ENCODE peak calls at places on chromosome 5, in eight cellular contexts. A is caudate nucleus; V is neural progenitor cell; L is GM23248; K is adrenal gland; G is lung; Z is dorsolateral prefrontal cortex; U is CD8-positive, alpha-beta T cell. Q is an unnamed sample.

GRCh38 chr5:181120761-181121160 is 10.2 kb downstream of the OR2V1 start:
- DNase-seq in A (no peak), V (no peak), L (peak; percentile 33), K (no peak), G (no peak), Z (no peak), U (no peak), Q (no peak)

GRCh38 chr5:73745806-73746205 is 119.8 kb downstream of the ARHGEF28 start:
- DNase-seq in A (no peak), V (no peak), L (no peak), K (no peak), G (no peak), Z (no peak), U (no peak), Q (no peak)

GRCh38 chr5:96978812-96979449 is 43.1 kb downstream of the LNPEP start:
- DNase-seq in A (no peak), V (peak; percentile 6), L (no peak), K (no peak), G (no peak), Z (no peak), U (no peak), Q (no peak)

GRCh38 chr5:90135979-90136378 is 273.6 kb downstream of the CETN3 start:
- DNase-seq in A (no peak), V (peak; percentile 68), L (no peak), K (no peak), G (no peak), Z (no peak), U (no peak), Q (no peak)

GRCh38 chr5:159990506-159990905 is 18.4 kb upstream of the TTC1 start:
- DNase-seq in A (no peak), V (no peak), L (peak; percentile 30), K (no peak), G (no peak), Z (no peak), U (no peak), Q (no peak)

GRCh38 chr5:39367711-39368110 is 3.4 kb upstream of the C9 start:
- DNase-seq in A (no peak), V (no peak), L (no peak), K (no peak), G (no peak), Z (no peak), U (no peak), Q (no peak)

GRCh38 chr5:42908086-42908485 is 96.4 kb upstream of the SELENOP start:
- DNase-seq in A (no peak), V (no peak), L (no peak), K (no peak), G (no peak), Z (no peak), U (no peak), Q (no peak)

GRCh38 chr5:116771466-116772151 is 197.0 kb upstream of the SEMA6A start:
- DNase-seq in A (no peak), V (peak; percentile 16), L (no peak), K (no peak), G (no peak), Z (no peak), U (no peak), Q (no peak)

GRCh38 chr5:64958757-64959391 is 190.1 kb downstream of the CWC27 start:
- DNase-seq in A (no peak), V (no peak), L (peak; percentile 77), K (no peak), G (no peak), Z (no peak), U (no peak), Q (no peak)

GRCh38 chr5:58871648-58872242 is 288.9 kb downstream of the RAB3C start:
- DNase-seq in A (no peak), V (peak; percentile 39), L (peak; percentile 47), K (peak; percentile 24), G (no peak), Z (no peak), U (no peak), Q (no peak)

GRCh38 chr5:139652788-139653241 is 4.7 kb downstream of the CXXC5 start:
- DNase-seq in A (no peak), V (no peak), L (peak; percentile 60), K (no peak), G (no peak), Z (no peak), U (no peak), Q (no peak)

GRCh38 chr5:30069441-30070263 is 1123.8 kb upstream of the CDH6 start:
- DNase-seq in A (no peak), V (no peak), L (no peak), K (no peak), G (no peak), Z (no peak), U (no peak), Q (no peak)

GRCh38 chr5:65395526-65396155 is 86.1 kb downstream of the ADAMTS6 start:
- DNase-seq in A (no peak), V (no peak), L (peak; percentile 40), K (no peak), G (no peak), Z (no peak), U (no peak), Q (no peak)

GRCh38 chr5:131209506-131210191 is 38.9 kb downstream of the LYRM7 start:
- DNase-seq in A (no peak), V (peak; percentile 74), L (no peak), K (no peak), G (no peak), Z (no peak), U (peak; percentile 73), Q (no peak)

GRCh38 chr5:67806647-67807046 is 408.9 kb upstream of the PIK3R1 start:
- DNase-seq in A (no peak), V (no peak), L (no peak), K (no peak), G (no peak), Z (no peak), U (no peak), Q (no peak)

GRCh38 chr5:159943331-159943730 is 27.0 kb downstream of the ADRA1B start:
- DNase-seq in A (no peak), V (peak; percentile 47), L (no peak), K (no peak), G (no peak), Z (no peak), U (no peak), Q (no peak)

GRCh38 chr5:74233571-74233970 is 407.0 kb downstream of the ENC1 start:
- DNase-seq in A (no peak), V (no peak), L (peak; percentile 80), K (no peak), G (no peak), Z (no peak), U (no peak), Q (no peak)

DNA sequence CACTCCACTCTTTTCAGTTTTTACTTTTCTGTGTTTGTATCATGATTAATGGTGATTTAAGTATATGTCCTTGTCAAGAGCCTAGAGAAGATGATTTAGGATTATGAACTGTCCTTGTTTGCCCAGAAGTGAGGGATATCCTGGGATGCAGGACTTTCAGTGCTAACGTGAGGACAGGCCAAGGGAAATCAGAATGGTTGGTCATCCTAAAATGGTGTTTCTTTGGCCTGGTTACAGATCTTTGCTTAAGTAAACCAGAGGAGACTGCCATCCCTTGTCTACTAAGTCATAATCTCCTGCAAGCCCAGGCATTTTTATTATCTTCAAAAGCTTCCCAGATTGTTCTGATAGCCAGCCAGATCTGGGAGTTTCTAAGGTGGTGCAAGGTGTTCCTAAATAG is 22.3 kb upstream of the DPYSL3 start:
- DNase-seq in A (no peak), V (no peak), L (no peak), K (no peak), G (no peak), Z (no peak), U (no peak), Q (no peak)
- H3K27ac ChIP-seq in A (no peak overlapping the region), V (no peak overlapping the region), L (no peak overlapping the region), K (no peak overlapping the region), G (no peak overlapping the region), Z (no peak overlapping the region), U (no peak overlapping the region), Q (no peak overlapping the region)

DNA sequence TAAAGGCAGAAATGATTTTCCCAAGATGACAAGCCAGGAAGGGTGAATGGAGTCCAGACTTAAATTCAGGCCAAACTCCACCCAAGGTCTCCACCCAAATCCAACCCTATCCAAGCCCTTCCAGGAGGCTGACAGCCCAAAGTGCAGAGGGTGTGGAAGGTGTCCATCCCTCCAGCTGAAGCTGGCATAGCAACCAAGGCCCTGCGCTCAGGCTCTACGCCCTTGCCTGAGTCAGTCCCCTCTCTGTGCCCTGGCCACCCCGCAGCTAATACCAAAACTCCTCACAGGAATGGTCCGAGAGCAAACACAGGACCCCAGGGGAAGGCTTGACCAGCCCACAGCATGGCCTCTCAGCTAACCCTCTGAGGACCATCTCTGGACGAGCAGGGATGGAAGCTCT is 2.1 kb downstream of the SEPTIN8 start:
- DNase-seq in A (no peak), V (no peak), L (peak; percentile 35), K (no peak), G (no peak), Z (peak; percentile 38), U (no peak), Q (no peak)
- H3K27ac ChIP-seq in A (peak overlapping the region; percentile 31), V (no peak overlapping the region), L (no peak overlapping the region), K (no peak overlapping the region), G (no peak overlapping the region), Z (peak overlapping the region; percentile 100), U (no peak overlapping the region), Q (peak overlapping the region; percentile 99)

GRCh38 chr5:150608991-150609390 is 31.5 kb upstream of the SYNPO start:
- DNase-seq in A (no peak), V (no peak), L (no peak), K (no peak), G (no peak), Z (no peak), U (no peak), Q (no peak)

GRCh38 chr5:150612405-150612804 is 28.1 kb upstream of the SYNPO start:
- DNase-seq in A (no peak), V (no peak), L (no peak), K (no peak), G (no peak), Z (no peak), U (no peak), Q (no peak)

GRCh38 chr5:150609843-150610584 is 30.4 kb upstream of the SYNPO start:
- DNase-seq in A (no peak), V (no peak), L (no peak), K (no peak), G (no peak), Z (no peak), U (no peak), Q (no peak)

GRCh38 chr5:150612905-150613670 is 27.4 kb upstream of the SYNPO start:
- DNase-seq in A (no peak), V (no peak), L (no peak), K (peak; percentile 55), G (no peak), Z (no peak), U (no peak), Q (no peak)

DNA sequence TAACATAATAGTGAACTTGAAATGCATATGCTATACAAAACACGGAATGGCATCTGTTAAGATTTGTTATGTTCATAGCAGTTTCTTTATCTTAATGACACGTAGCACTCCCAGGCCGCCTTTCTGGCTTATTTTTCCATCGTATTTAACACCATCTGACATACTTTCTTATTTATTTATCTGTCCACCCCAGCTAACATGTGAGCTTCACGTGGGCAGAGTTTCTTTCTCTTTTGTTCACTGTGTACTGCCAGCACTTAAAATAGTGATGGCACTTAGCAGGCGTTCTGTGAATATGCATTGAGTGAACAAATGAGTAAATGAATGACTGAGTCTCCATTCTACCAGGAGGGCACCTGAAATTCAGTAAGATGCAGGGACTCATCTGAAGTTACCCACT is 29.4 kb upstream of the SYNPO start:
- DNase-seq in A (no peak), V (no peak), L (no peak), K (no peak), G (no peak), Z (no peak), U (no peak), Q (no peak)
- H3K27ac ChIP-seq in A (no peak overlapping the region), V (no peak overlapping the region), L (no peak overlapping the region), K (no peak overlapping the region), G (peak overlapping the region; percentile 92), Z (peak overlapping the region; percentile 85), U (no peak overlapping the region), Q (no peak overlapping the region)

GRCh38 chr5:5183192-5183699 is 43.1 kb downstream of the ADAMTS16 start:
- DNase-seq in A (no peak), V (peak; percentile 64), L (no peak), K (no peak), G (no peak), Z (no peak), U (no peak), Q (no peak)
- H3K27ac ChIP-seq in A (no peak overlapping the region), V (no peak overlapping the region), L (no peak overlapping the region), K (no peak overlapping the region), G (no peak overlapping the region), Z (no peak overlapping the region), U (no peak overlapping the region), Q (no peak overlapping the region)